ENCODE peak calls at places on chromosomes 6 and 20, in five cellular contexts. X, J, K, H and V are unnamed samples.

GRCh38 chr6:10771371-10771894 is 23.8 kb downstream of the TMEM14B start:
- DNase-seq in X (no peak), J (no peak), K (no peak), H (no peak), V (no peak)

GRCh38 chr6:111799576-111800467 is 73.4 kb downstream of the FYN start:
- DNase-seq in X (no peak), J (no peak), K (no peak), H (no peak), V (no peak)

GRCh38 chr20:53402233-53403005 is 191.2 kb downstream of the ZNF217 start:
- DNase-seq in X (no peak), J (peak; percentile 71), K (no peak), H (no peak), V (no peak)

GRCh38 chr6:13526718-13527668 is 39.6 kb upstream of the GFOD1 start:
- DNase-seq in X (peak; percentile 64), J (peak; percentile 74), K (peak; percentile 64), H (peak; percentile 98), V (no peak)

GRCh38 chr6:45838996-45839395 is 176.7 kb downstream of the CLIC5 start:
- DNase-seq in X (no peak), J (no peak), K (no peak), H (no peak), V (no peak)

GRCh38 chr6:73079611-73079955 is 145.7 kb downstream of the KHDC1L start:
- DNase-seq in X (no peak), J (no peak), K (no peak), H (no peak), V (no peak)

GRCh38 chr6:53179961-53180651 is 31.5 kb upstream of the GCM1 start:
- DNase-seq in X (peak; percentile 75), J (peak; percentile 56), K (peak; percentile 60), H (peak; percentile 34), V (no peak)

GRCh38 chr6:15073344-15073789 is 172.5 kb upstream of the JARID2 start:
- DNase-seq in X (no peak), J (no peak), K (no peak), H (no peak), V (no peak)

GRCh38 chr6:8057263-8057662 is 6.9 kb downstream of the BLOC1S5 start:
- DNase-seq in X (no peak), J (no peak), K (no peak), H (no peak), V (no peak)

GRCh38 chr6:10381133-10381829 is 33.6 kb downstream of the TFAP2A start:
- DNase-seq in X (no peak), J (no peak), K (no peak), H (no peak), V (no peak)

GRCh38 chr20:48957053-48957481 is 35.6 kb downstream of the ARFGEF2 start:
- DNase-seq in X (no peak), J (no peak), K (no peak), H (no peak), V (no peak)

GRCh38 chr20:37903317-37904007 is 535 bp downstream of the VSTM2L start:
- DNase-seq in X (no peak), J (no peak), K (no peak), H (no peak), V (no peak)

GRCh38 chr20:58045579-58045978 is 182.9 kb downstream of the ANKRD60 start:
- DNase-seq in X (no peak), J (peak; percentile 9), K (no peak), H (no peak), V (no peak)

GRCh38 chr6:134381926-134382325 is 64.0 kb upstream of the SGK1 start:
- DNase-seq in X (no peak), J (no peak), K (no peak), H (no peak), V (no peak)

GRCh38 chr6:24847402-24847801 is 48.7 kb upstream of the ARMH2 start:
- DNase-seq in X (no peak), J (no peak), K (no peak), H (no peak), V (no peak)

GRCh38 chr6:113120214-113120576 is 737.0 kb upstream of the MARCKS start:
- DNase-seq in X (no peak), J (no peak), K (no peak), H (no peak), V (no peak)

GRCh38 chr6:144133225-144133821 is 17.0 kb upstream of the STX11 start:
- DNase-seq in X (no peak), J (no peak), K (no peak), H (no peak), V (no peak)

GRCh38 chr6:132569170-132569569 is 952 bp upstream of the TAAR6 start:
- DNase-seq in X (no peak), J (no peak), K (no peak), H (no peak), V (no peak)

GRCh38 chr6:163986313-163986712 is 571.8 kb downstream of the QKI start:
- DNase-seq in X (no peak), J (no peak), K (no peak), H (no peak), V (no peak)

GRCh38 chr6:80537321-80537972 is 431.0 kb downstream of the BCKDHB start:
- DNase-seq in X (no peak), J (no peak), K (no peak), H (no peak), V (no peak)

GRCh38 chr6:129297592-129297991 is 412.4 kb downstream of the ARHGAP18 start:
- DNase-seq in X (no peak), J (no peak), K (no peak), H (no peak), V (no peak)

GRCh38 chr6:17115251-17116089 is 13.6 kb downstream of the STMND1 start:
- DNase-seq in X (no peak), J (no peak), K (no peak), H (no peak), V (no peak)

GRCh38 chr6:28838289-28838633 is 85.5 kb downstream of the TRIM27 start:
- DNase-seq in X (peak; percentile 32), J (peak; percentile 82), K (peak; percentile 54), H (peak; percentile 81), V (peak; percentile 69)

GRCh38 chr6:143164565-143165105 is 103.9 kb downstream of the AIG1 start:
- DNase-seq in X (no peak), J (no peak), K (no peak), H (no peak), V (no peak)

GRCh38 chr6:62345962-62346689 is 60.1 kb upstream of the KHDRBS2 start:
- DNase-seq in X (no peak), J (no peak), K (no peak), H (no peak), V (no peak)

GRCh38 chr20:43914697-43915208 is at the start of gene TOX2:
- DNase-seq in X (peak; percentile 62), J (peak; percentile 61), K (peak; percentile 65), H (no peak), V (no peak)

GRCh38 chr6:41571066-41571780 is 25.0 kb downstream of the FOXP4 start:
- DNase-seq in X (no peak), J (no peak), K (no peak), H (no peak), V (no peak)

GRCh38 chr6:39231844-39232243 is 2.6 kb upstream of the KCNK5 start:
- DNase-seq in X (no peak), J (no peak), K (no peak), H (no peak), V (no peak)

GRCh38 chr20:15447549-15447948 is 1110.1 kb upstream of the FLRT3 start:
- DNase-seq in X (no peak), J (no peak), K (no peak), H (no peak), V (no peak)

GRCh38 chr20:15446373-15446772 is 1109.0 kb upstream of the FLRT3 start:
- DNase-seq in X (no peak), J (no peak), K (no peak), H (no peak), V (no peak)

DNA sequence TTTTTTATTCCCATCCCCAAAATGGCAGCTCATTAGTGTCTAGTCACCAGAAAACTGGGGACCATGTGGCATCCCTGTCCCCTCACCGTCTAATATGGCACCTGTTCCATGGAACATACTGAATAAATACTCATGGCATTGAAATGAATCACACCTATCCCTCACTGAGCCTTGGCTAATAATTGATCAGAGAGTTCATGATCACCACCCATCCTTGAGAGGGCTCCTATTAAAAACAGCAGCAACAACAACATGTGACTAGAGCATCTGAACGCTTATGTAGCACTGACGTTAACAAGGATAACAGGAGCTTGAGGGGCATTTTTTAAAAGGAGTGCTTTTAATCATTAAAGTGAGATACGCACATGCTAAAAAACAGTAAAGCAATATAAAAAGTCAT is 1111.6 kb upstream of the FLRT3 start:
- DNase-seq in X (no peak), J (no peak), K (no peak), H (no peak), V (no peak)
- H3K9me3 ChIP-seq in X (no peaks in the 10 kb centered on the region), J (no peaks in the 10 kb centered on the region), K (no peaks in the 10 kb centered on the region), H (no peaks in the 10 kb centered on the region), V (no peaks in the 10 kb centered on the region)

GRCh38 chr20:46666818-46667515 is 15.7 kb upstream of the SLC13A3 start:
- DNase-seq in X (no peak), J (no peak), K (no peak), H (no peak), V (no peak)

GRCh38 chr20:46670228-46670584 is 18.9 kb upstream of the SLC13A3 start:
- DNase-seq in X (no peak), J (no peak), K (no peak), H (no peak), V (no peak)

GRCh38 chr20:46663531-46663930 is 12.3 kb upstream of the SLC13A3 start:
- DNase-seq in X (no peak), J (no peak), K (no peak), H (no peak), V (no peak)

GRCh38 chr20:46665602-46666001 is 14.3 kb upstream of the SLC13A3 start:
- DNase-seq in X (no peak), J (no peak), K (no peak), H (no peak), V (no peak)

GRCh38 chr20:46666306-46666705 is 15.0 kb upstream of the SLC13A3 start:
- DNase-seq in X (no peak), J (no peak), K (no peak), H (no peak), V (no peak)
- H3K4me1 ChIP-seq in X (no peaks in the 10 kb centered on the region), J (no peaks in the 10 kb centered on the region), K (no peaks in the 10 kb centered on the region), H (no peaks in the 10 kb centered on the region), V (no peaks in the 10 kb centered on the region)

DNA sequence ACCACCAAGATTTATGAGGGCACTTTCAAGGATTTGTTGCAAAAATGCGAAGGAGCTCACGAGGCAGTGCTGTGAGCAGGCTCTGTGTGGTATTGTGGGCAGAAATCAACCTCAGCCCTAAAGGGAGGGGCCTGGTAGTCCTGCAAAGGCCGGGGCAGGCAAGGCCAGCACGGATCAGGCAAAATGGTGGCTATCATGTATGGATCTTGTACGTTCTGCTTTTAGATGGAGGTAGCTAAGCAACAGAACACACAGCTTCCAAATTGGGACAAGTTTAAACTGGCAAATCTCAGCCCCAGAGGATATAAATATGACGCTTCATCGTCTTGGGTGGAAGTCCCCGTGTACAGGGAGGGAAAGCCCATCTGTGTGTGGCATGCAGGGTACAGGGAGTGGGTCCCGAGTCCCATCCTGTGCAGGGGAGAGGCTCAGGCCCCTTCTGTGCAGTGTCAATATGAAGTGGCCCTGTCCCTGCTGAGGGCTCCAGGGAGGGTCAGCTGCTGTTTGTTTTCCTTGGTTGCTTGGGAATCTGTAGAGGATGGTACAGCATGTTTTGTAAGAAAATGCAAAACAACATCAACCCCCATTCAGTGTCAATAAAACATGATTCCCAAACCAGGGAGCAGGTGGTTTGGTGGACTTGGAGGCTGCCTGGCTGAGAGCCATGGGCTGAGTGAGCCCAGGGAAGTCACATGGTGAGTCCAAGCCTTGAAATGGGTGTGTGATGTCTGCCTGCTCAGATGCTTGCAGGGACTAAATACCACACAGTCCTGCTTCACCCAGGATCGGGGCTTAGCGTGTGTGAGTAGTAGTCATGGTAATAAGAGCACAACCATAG is 113.0 kb downstream of the SYCP2 start:
- DNase-seq in X (peak; percentile 13), J (no peak), K (no peak), H (no peak), V (no peak)
- H3K9me3 ChIP-seq in X (no peaks in the 10 kb centered on the region), J (no peaks in the 10 kb centered on the region), K (no peaks in the 10 kb centered on the region), H (no peaks in the 10 kb centered on the region), V (no peaks in the 10 kb centered on the region)

GRCh38 chr20:62792940-62793756 is 3.1 kb upstream of the MRGBP start:
- DNase-seq in X (peak; percentile 36), J (no peak), K (no peak), H (no peak), V (no peak)
- H3K4me1 ChIP-seq in X (peaks cover 14% of the 10 kb centered on the region), J (peaks cover 38% of the 10 kb centered on the region), K (no peaks in the 10 kb centered on the region), H (peaks cover 45% of the 10 kb centered on the region), V (peaks cover 17% of the 10 kb centered on the region)